ENCODE peak calls at places on chromosomes 7 and 10, in six cellular contexts. E is endodermal cell, H is Panc1, D is GM13976, W is brain microvascular endothelial cell, P is heart right ventricle. F is an unnamed sample.

GRCh38 chr7:32164341-32164996 is 94.3 kb upstream of the PDE1C start:
- DNase-seq in E (peak), H (no peak), D (no peak), W (peak), P (peak), F (peak)

GRCh38 chr10:93463723-93464511 is 18.2 kb downstream of the MYOF start:
- DNase-seq in E (no peak), H (no peak), D (no peak), W (no peak), P (no peak), F (no peak)

GRCh38 chr7:41467596-41467995 is 235.3 kb downstream of the INHBA start:
- DNase-seq in E (no peak), H (no peak), D (no peak), W (no peak), P (no peak), F (no peak)

GRCh38 chr10:7541137-7542087 is 125.4 kb downstream of the ITIH5 start:
- DNase-seq in E (peak), H (no peak), D (no peak), W (peak), P (peak), F (no peak)

GRCh38 chr7:44259547-44260457 is 59.0 kb downstream of the YKT6 start:
- DNase-seq in E (no peak), H (no peak), D (no peak), W (peak), P (peak), F (no peak)

GRCh38 chr10:118522791-118523498 is 72.5 kb downstream of the PRLHR start:
- DNase-seq in E (no peak), H (no peak), D (no peak), W (peak), P (no peak), F (no peak)

GRCh38 chr7:55963584-55964168 is 709 bp upstream of the NIPSNAP2 start:
- DNase-seq in E (no peak), H (no peak), D (no peak), W (no peak), P (no peak), F (no peak)

GRCh38 chr10:101686133-101686925 is 8.6 kb downstream of the FBXW4 start:
- DNase-seq in E (no peak), H (no peak), D (no peak), W (peak), P (no peak), F (no peak)

GRCh38 chr10:131946321-131946751 is 35.4 kb downstream of the BNIP3 start:
- DNase-seq in E (peak), H (peak), D (no peak), W (peak), P (no peak), F (no peak)

GRCh38 chr10:127855976-127856375 is 36.8 kb downstream of the CLRN3 start:
- DNase-seq in E (peak), H (no peak), D (no peak), W (no peak), P (no peak), F (no peak)

GRCh38 chr10:84541289-84541637 is 212.9 kb downstream of the CCSER2 start:
- DNase-seq in E (peak), H (no peak), D (no peak), W (no peak), P (no peak), F (no peak)

GRCh38 chr7:69898189-69898588 is 299.9 kb downstream of the AUTS2 start:
- DNase-seq in E (no peak), H (no peak), D (no peak), W (no peak), P (no peak), F (peak)

GRCh38 chr10:60446070-60446833 is 56.6 kb upstream of the ANK3 start:
- DNase-seq in E (no peak), H (no peak), D (no peak), W (no peak), P (no peak), F (no peak)

GRCh38 chr10:14543048-14543903 is 212.6 kb upstream of the FRMD4A start:
- DNase-seq in E (no peak), H (no peak), D (no peak), W (peak), P (peak), F (no peak)

GRCh38 chr10:78350286-78350685 is 316.6 kb downstream of the RPS24 start:
- DNase-seq in E (peak), H (no peak), D (no peak), W (no peak), P (no peak), F (no peak)

GRCh38 chr7:154841731-154842331 is 161.1 kb downstream of the PAXIP1 start:
- DNase-seq in E (peak), H (no peak), D (no peak), W (no peak), P (no peak), F (no peak)

GRCh38 chr7:130473877-130474276 is 18.0 kb upstream of the MEST start:
- DNase-seq in E (no peak), H (no peak), D (no peak), W (no peak), P (no peak), F (no peak)

GRCh38 chr10:34154371-34154770 is 660.7 kb downstream of the PARD3 start:
- DNase-seq in E (no peak), H (no peak), D (no peak), W (no peak), P (no peak), F (no peak)

GRCh38 chr10:34160595-34160994 is 654.5 kb downstream of the PARD3 start:
- DNase-seq in E (no peak), H (no peak), D (no peak), W (no peak), P (no peak), F (no peak)

GRCh38 chr10:34157501-34157900 is 657.6 kb downstream of the PARD3 start:
- DNase-seq in E (no peak), H (no peak), D (no peak), W (no peak), P (no peak), F (no peak)

GRCh38 chr10:34152434-34152833 is 662.7 kb downstream of the PARD3 start:
- DNase-seq in E (no peak), H (no peak), D (no peak), W (no peak), P (no peak), F (no peak)

GRCh38 chr10:34156781-34157425 is 658.2 kb downstream of the PARD3 start:
- DNase-seq in E (no peak), H (no peak), D (no peak), W (peak), P (no peak), F (no peak)
- TF ChIP-seq CTCF in E (peak), H (no peak), D (no peak), W (peak), P (peak), F (no peak)

DNA sequence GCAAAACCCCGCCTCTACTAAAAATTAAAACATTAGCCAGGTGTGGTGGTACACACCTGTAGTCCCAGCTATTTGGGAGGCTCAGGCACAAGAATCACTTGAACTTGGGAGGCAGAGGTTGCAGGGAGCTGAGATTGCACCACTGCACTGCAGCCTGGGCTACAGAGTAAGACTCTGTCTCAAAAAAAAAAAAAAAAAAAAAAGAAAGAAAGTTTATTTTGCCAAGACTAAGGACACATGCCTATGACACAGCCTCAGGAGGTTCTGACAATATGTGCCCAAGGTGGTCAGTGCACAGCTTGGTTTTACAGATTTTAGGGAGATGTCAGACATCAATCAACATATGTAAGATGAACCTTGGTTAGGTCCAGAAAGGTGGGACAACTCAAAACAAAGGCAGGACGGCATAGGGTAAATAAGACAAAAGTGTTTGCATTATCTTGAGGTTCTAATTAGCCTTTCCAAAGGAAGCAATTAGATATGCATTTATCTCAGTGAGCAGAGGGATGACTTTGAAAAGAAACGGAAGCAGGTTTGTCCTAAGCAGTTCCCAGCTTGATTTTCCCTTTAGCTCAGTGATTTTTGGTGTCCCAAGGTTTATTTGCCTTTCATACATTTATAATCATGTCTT is 20.7 kb upstream of the OTUD1 start:
- DNase-seq in E (no peak), H (no peak), D (no peak), W (no peak), P (no peak), F (no peak)
- TF ChIP-seq CTCF in E (no peak), H (no peak), D (no peak), W (no peak), P (no peak), F (no peak)

DNA sequence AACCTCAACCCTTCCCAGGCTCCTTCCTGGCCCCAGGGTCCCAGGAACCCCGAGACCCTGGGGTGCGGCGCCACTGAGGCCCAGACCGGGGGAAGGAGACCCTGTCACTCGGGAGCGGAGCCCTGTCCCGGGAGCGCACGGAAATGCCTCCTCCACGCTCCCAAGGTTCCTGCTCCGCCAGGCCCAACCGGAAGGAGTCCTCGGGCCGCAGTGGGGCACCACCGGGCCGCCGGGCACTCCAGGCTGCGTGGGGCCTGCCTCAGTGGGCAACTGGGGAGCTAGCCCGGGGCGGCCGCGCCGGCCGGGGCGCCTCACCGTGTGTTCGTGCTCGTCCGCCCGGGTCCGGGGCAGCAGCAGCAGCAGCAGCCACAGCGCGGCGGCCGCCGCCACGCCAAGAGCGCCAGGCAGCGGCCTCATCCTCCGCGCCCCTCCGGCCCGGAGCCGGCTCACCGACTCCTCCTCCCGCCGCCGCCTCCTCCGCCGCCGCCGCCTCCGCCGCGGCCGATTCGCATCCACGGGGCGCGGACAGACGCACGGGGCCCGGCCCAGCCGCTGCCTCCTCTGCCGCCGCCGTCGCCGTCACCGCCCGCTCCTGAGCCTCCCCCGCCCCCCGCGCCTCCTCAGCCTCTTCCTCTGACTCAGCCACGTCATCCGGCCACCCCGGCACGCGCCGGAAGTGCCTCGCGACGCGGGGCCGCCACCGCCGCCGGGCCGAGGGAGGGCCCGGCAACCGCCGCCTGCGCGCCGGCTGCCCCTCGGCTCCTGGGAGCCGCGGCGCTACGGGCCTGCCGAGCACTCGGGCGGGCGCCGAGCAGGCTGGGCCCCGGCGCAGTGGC is at the start of gene TM9SF3:
- DNase-seq in E (peak), H (no peak), D (peak), W (peak), P (peak), F (peak)
- TF ChIP-seq CTCF in E (peak), H (peak), D (no peak), W (peak), P (peak), F (peak)

GRCh38 chr10:32189400-32190084 is 133.3 kb upstream of the KIF5B start:
- DNase-seq in E (peak), H (no peak), D (no peak), W (no peak), P (no peak), F (no peak)
- TF ChIP-seq CTCF in E (peak), H (no peak), D (no peak), W (no peak), P (no peak), F (no peak)

GRCh38 chr10:28283251-28283650 is 19.6 kb downstream of the MPP7 start:
- DNase-seq in E (no peak), H (no peak), D (no peak), W (no peak), P (no peak), F (no peak)
- TF ChIP-seq CTCF in E (no peak), H (no peak), D (no peak), W (no peak), P (no peak), F (no peak)

F was measured in GM13977.